ENCODE peak calls at places on chromosomes 12 and 14, in nine cellular contexts. Y is adrenal gland, V is left ventricle myocardium inferior, K is endodermal cell, G is suprapubic skin, F is uterus, C is pancreas, P is lung, W is IMR-90. S is an unnamed sample. For H3K4me1, the result is how much of the 10 kb centered on the place peaks cover.

GRCh38 chr12:108798551-108799221 is 58.7 kb downstream of the SSH1 start:
- DNase-seq in Y (no peak), V (no peak), K (no peak), G (no peak), F (peak), C (no peak), P (no peak), W (peak), S (no peak)

GRCh38 chr14:99721792-99722516 is 37.9 kb downstream of the CYP46A1 start:
- DNase-seq in Y (no peak), V (no peak), K (peak), G (no peak), F (peak), C (no peak), P (no peak), W (no peak), S (no peak)

GRCh38 chr12:46546634-46547273 is 174.2 kb upstream of the SLC38A2 start:
- DNase-seq in Y (no peak), V (no peak), K (no peak), G (no peak), F (no peak), C (no peak), P (no peak), W (peak), S (no peak)

GRCh38 chr14:103008768-103009342 is 48.5 kb downstream of the CDC42BPB start:
- DNase-seq in Y (no peak), V (peak), K (no peak), G (no peak), F (no peak), C (no peak), P (no peak), W (peak), S (no peak)

GRCh38 chr12:72369560-72369959 is 97.4 kb downstream of the TRHDE start:
- DNase-seq in Y (no peak), V (no peak), K (no peak), G (no peak), F (no peak), C (no peak), P (no peak), W (peak), S (no peak)

GRCh38 chr14:39972704-39973103 is 540.5 kb upstream of the FBXO33 start:
- DNase-seq in Y (no peak), V (no peak), K (no peak), G (no peak), F (no peak), C (no peak), P (no peak), W (no peak), S (no peak)

GRCh38 chr14:93787465-93788306 is 599 bp downstream of the PRIMA1 start:
- DNase-seq in Y (no peak), V (no peak), K (peak), G (no peak), F (peak), C (peak), P (no peak), W (no peak), S (no peak)

GRCh38 chr12:52073531-52073950 is 3.8 kb downstream of the ATG101 start:
- DNase-seq in Y (no peak), V (no peak), K (no peak), G (no peak), F (no peak), C (peak), P (no peak), W (no peak), S (no peak)

GRCh38 chr14:50045039-50045711 is 71.2 kb downstream of the VCPKMT start:
- DNase-seq in Y (peak), V (peak), K (no peak), G (peak), F (peak), C (peak), P (peak), W (peak), S (peak)

GRCh38 chr14:60331201-60332045 is 82.4 kb downstream of the PPM1A start:
- DNase-seq in Y (peak), V (peak), K (peak), G (no peak), F (peak), C (peak), P (peak), W (peak), S (peak)

DNA sequence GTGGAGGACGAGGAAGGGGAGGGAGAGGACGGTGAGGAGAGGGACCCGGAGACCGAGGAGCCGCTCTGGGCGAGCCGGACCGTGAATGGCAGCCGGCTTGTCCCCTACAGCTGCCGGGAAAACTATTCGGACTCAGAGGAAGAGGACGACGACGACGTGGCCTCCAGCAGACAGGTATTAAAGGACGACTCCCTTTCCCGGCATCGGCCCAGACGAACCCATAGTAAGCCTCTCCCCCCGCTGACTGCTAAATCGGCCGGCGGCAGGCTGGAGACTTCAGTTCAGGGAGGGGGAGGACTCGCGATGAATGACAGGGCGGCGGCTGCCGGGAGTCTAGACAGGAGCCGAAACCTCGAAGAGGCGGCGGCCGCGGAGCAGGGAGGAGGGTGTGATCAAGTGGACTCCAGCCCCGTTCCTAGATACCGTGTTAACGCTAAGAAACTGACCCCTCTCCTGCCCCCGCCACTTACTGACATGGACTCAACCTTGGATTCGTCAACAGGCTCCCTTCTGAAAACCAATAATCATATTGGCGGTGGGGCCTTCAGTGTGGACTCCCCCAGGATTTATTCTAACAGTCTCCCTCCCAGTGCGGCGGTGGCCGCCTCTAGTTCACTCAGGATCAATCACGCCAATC is 980 bp downstream of the LEMD3 start:
- DNase-seq in Y (peak), V (peak), K (peak), G (peak), F (peak), C (peak), P (peak), W (peak), S (peak)
- H3K27ac ChIP-seq in Y (peak), V (peak), K (peak), G (peak), F (peak), C (peak), P (peak), W (peak), S (peak)

GRCh38 chr14:104702106-104702505 is 12.7 kb downstream of the INF2 start:
- DNase-seq in Y (no peak), V (no peak), K (no peak), G (no peak), F (no peak), C (no peak), P (no peak), W (no peak), S (no peak)
- H3K4me1 ChIP-seq in Y (under half), V (half or more), K (under half), G (under half), F (under half), C (under half), P (under half), W (under half), S (under half)

GRCh38 chr14:59292921-59293605 is 104.6 kb downstream of the DAAM1 start:
- DNase-seq in Y (no peak), V (no peak), K (no peak), G (no peak), F (no peak), C (no peak), P (no peak), W (no peak), S (no peak)
- H3K27ac ChIP-seq in Y (no peak), V (peak), K (no peak), G (peak), F (peak), C (no peak), P (peak), W (no peak), S (no peak)

GRCh38 chr12:110281549-110282342 is 699 bp downstream of the ATP2A2 start:
- DNase-seq in Y (peak), V (peak), K (peak), G (peak), F (peak), C (peak), P (peak), W (peak), S (peak)

GRCh38 chr12:110282343-110282860 is 1.4 kb downstream of the ATP2A2 start:
- DNase-seq in Y (no peak), V (no peak), K (no peak), G (no peak), F (no peak), C (no peak), P (no peak), W (no peak), S (no peak)

GRCh38 chr12:110284597-110284996 is 3.5 kb downstream of the ATP2A2 start:
- DNase-seq in Y (no peak), V (no peak), K (no peak), G (no peak), F (no peak), C (no peak), P (no peak), W (no peak), S (no peak)

GRCh38 chr12:110280784-110281548 is at the start of gene ATP2A2:
- DNase-seq in Y (peak), V (peak), K (peak), G (peak), F (peak), C (peak), P (peak), W (peak), S (peak)

GRCh38 chr12:110282956-110283817 is 2.1 kb downstream of the ATP2A2 start:
- DNase-seq in Y (no peak), V (no peak), K (no peak), G (no peak), F (no peak), C (no peak), P (no peak), W (no peak), S (no peak)
- H3K4me1 ChIP-seq in Y (half or more), V (half or more), K (under half), G (half or more), F (under half), C (under half), P (under half), W (under half), S (under half)

DNA sequence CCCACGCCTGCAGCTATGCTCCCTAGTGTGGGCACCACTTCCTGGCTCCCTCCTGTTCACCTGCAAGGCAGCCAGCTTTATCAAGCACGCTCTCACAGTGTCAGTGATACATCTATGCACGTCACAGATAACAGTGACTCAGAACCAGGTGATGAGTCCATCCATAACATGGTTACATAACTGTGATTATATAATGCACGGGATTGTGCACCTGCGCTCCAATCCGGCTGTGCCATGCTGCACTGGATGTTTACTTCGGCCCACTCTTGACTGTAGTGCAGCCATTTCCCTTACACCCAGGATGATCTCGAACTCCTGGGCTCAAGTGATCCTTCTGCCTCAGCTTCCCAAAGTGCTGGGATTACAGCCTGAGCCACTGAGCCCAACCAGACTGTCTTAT is 38.4 kb upstream of the CEP83 start:
- DNase-seq in Y (no peak), V (no peak), K (peak), G (no peak), F (no peak), C (no peak), P (no peak), W (no peak), S (no peak)
- H3K27ac ChIP-seq in Y (no peak), V (no peak), K (peak), G (no peak), F (no peak), C (no peak), P (no peak), W (no peak), S (no peak)

DNA sequence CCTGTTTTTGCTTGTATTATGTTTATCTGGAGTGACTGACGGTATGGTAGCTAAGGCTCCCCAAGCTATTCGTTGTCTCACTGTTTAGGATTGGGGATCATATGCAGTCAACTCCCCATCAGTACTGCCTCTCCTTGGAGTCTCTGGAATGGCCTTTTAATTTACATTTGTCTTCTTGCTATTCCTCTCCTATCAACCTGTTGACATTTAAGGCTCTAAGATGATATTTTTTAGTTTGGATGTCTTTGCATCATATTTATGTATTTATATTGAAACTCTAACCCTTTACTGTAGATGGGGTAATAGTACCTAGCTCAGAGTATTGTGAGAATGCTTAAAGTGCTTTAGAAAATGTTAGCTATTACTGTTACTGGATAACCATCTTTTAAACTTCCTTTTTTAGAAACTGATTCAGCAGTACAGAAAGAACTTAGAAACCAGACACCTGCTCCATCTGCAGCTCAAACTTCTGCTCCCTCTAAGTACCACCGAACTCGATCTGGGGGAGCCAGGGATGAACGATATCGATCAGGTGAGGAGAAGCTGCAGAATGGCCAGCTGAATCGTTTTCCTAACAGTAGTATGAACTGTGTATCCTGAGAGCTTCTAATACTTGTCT is 123.5 kb upstream of the ATF1 start:
- DNase-seq in Y (no peak), V (no peak), K (no peak), G (no peak), F (no peak), C (no peak), P (no peak), W (no peak), S (no peak)
- H3K4me1 ChIP-seq in Y (under half), V (under half), K (under half), G (under half), F (under half), C (under half), P (under half), W (under half), S (under half)

DNA sequence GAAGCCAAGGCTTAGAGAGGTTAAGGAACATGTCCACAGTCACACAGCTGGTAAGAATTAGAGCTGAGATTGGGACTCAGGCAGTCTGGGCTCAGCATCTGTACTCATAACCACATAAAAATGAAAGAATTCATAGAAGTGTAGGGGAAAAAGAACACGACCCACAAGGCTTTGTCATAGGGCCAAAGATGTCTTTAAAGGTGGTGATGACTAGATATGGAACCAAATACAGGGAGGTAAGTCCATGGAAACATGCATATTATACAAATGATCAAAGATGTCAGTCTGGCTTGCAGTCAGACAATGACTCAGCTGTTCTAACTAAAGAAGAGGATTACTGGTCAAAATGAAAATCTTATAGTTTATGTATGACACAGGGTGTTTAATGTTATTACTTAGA is 7.2 kb upstream of the SSPN start:
- DNase-seq in Y (no peak), V (no peak), K (no peak), G (no peak), F (no peak), C (no peak), P (no peak), W (peak), S (no peak)
- H3K27ac ChIP-seq in Y (no peak), V (no peak), K (no peak), G (no peak), F (no peak), C (no peak), P (no peak), W (no peak), S (peak)

GRCh38 chr12:7933255-7933726 is 2.7 kb downstream of the SLC2A3 start:
- DNase-seq in Y (peak), V (peak), K (peak), G (peak), F (peak), C (no peak), P (peak), W (peak), S (peak)

GRCh38 chr12:7934153-7934552 is 1.8 kb downstream of the SLC2A3 start:
- DNase-seq in Y (no peak), V (no peak), K (no peak), G (no peak), F (no peak), C (no peak), P (no peak), W (no peak), S (no peak)

GRCh38 chr12:7935773-7936581 is at the start of gene SLC2A3:
- DNase-seq in Y (peak), V (peak), K (peak), G (peak), F (peak), C (no peak), P (peak), W (peak), S (peak)

GRCh38 chr12:7935464-7935772 is 569 bp downstream of the SLC2A3 start:
- DNase-seq in Y (no peak), V (no peak), K (no peak), G (no peak), F (no peak), C (no peak), P (no peak), W (no peak), S (no peak)

DNA sequence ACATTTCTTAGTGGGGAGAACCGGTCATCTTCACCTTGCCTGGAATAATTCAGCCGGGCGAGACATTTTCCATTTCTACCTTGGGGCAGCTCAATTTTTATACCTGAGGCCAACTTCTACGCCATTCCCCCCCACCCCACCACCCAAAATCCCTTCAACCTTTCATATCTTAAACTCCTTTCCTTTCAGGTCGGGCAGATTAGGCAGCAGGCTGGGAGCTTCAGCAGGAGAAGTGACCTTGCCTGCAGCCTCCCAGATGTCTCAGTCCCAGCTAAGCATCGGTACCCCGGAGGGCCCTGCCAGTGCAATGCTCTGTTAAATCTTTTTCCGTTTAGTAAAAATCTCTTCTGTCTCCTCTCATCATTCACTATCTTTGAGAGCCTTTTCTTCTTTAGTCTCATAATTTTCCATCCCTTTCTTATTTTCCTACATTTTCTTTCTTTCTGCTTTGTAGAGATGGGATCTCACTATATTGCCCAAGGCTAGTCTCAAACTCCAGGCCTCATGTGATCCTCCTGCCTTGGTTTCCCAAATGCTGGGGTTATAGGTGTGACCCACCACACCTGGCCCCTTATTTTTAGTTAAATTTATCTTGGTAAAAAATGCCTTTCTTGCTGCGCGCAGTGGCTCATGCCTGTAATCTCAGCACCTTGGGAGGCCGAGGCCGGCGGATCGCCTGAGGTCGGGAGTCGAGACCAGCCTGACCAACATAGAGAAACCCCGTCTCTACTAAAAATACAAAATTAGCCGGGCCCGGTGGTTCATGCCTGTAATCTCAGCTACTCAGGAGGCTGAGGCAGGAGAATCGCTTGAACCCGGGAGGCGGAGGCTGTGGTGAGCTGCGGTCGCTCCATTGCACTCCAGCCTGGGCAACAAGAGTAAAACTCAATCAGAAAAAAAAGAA is 1.2 kb downstream of the SLC2A3 start:
- DNase-seq in Y (no peak), V (no peak), K (no peak), G (no peak), F (no peak), C (no peak), P (no peak), W (no peak), S (no peak)
- H3K4me1 ChIP-seq in Y (under half), V (under half), K (under half), G (under half), F (under half), C (under half), P (under half), W (under half), S (under half)

GRCh38 chr14:64202731-64203130 is 91.4 kb downstream of the ESR2 start:
- DNase-seq in Y (no peak), V (no peak), K (no peak), G (no peak), F (no peak), C (no peak), P (no peak), W (no peak), S (no peak)
- H3K27ac ChIP-seq in Y (no peak), V (peak), K (no peak), G (no peak), F (no peak), C (no peak), P (no peak), W (no peak), S (no peak)

GRCh38 chr12:121484967-121485366 is 85.0 kb downstream of the RNF34 start:
- DNase-seq in Y (no peak), V (no peak), K (no peak), G (no peak), F (no peak), C (no peak), P (no peak), W (no peak), S (no peak)
- H3K4me1 ChIP-seq in Y (under half), V (under half), K (under half), G (under half), F (under half), C (under half), P (under half), W (under half), S (under half)